ENCODE peak calls at places on chromosomes 11 and 22, in five cellular contexts. One of them, this sample, is unnamed.

GRCh38 chr11:63564056-63564784 is 1.0 kb upstream of the PLAAT2 start:
- DNase-seq in PC-3: no peak
- DNase-seq in cardiac muscle cell: no peak
- DNase-seq in astrocyte of the spinal cord: no peak
- DNase-seq in astrocyte of the cerebellum: no peak
- DNase-seq in this sample: no peak

GRCh38 chr11:67516806-67517205 is 6.4 kb downstream of the CABP2 start:
- DNase-seq in astrocyte of the spinal cord: no peak
- DNase-seq in astrocyte of the cerebellum: no peak
- DNase-seq in cardiac muscle cell: no peak
- DNase-seq in PC-3: no peak
- DNase-seq in this sample: no peak

GRCh38 chr11:20068691-20069090 is 91.6 kb downstream of the DBX1 start:
- DNase-seq in astrocyte of the cerebellum: no peak
- DNase-seq in cardiac muscle cell: no peak
- DNase-seq in PC-3: no peak
- DNase-seq in astrocyte of the spinal cord: no peak
- DNase-seq in this sample: no peak

GRCh38 chr11:98601181-98601773 is 419.5 kb upstream of the CNTN5 start:
- DNase-seq in astrocyte of the cerebellum: no peak
- DNase-seq in cardiac muscle cell: no peak
- DNase-seq in PC-3: no peak
- DNase-seq in astrocyte of the spinal cord: peak
- DNase-seq in this sample: peak

GRCh38 chr11:35663408-35663702 is 780 bp downstream of the TRIM44 start:
- DNase-seq in cardiac muscle cell: no peak
- DNase-seq in PC-3: no peak
- DNase-seq in astrocyte of the spinal cord: no peak
- DNase-seq in astrocyte of the cerebellum: no peak
- DNase-seq in this sample: no peak

GRCh38 chr11:64801591-64802369 is 1.2 kb downstream of the MAP4K2 start:
- DNase-seq in astrocyte of the cerebellum: no peak
- DNase-seq in PC-3: no peak
- DNase-seq in cardiac muscle cell: no peak
- DNase-seq in astrocyte of the spinal cord: no peak
- DNase-seq in this sample: no peak

GRCh38 chr11:44955019-44955738 is 4.5 kb upstream of the TP53I11 start:
- DNase-seq in astrocyte of the spinal cord: peak
- DNase-seq in PC-3: peak
- DNase-seq in cardiac muscle cell: no peak
- DNase-seq in astrocyte of the cerebellum: peak
- DNase-seq in this sample: no peak

GRCh38 chr11:83971063-83971462 is 684.9 kb upstream of the CCDC90B start:
- DNase-seq in astrocyte of the spinal cord: peak
- DNase-seq in cardiac muscle cell: no peak
- DNase-seq in astrocyte of the cerebellum: peak
- DNase-seq in PC-3: no peak
- DNase-seq in this sample: no peak

GRCh38 chr11:12838463-12839120 is 164.4 kb downstream of the TEAD1 start:
- DNase-seq in PC-3: no peak
- DNase-seq in astrocyte of the spinal cord: no peak
- DNase-seq in cardiac muscle cell: no peak
- DNase-seq in astrocyte of the cerebellum: no peak
- DNase-seq in this sample: no peak

GRCh38 chr11:124799384-124800225 is 601 bp downstream of the MSANTD2 start:
- DNase-seq in astrocyte of the cerebellum: no peak
- DNase-seq in cardiac muscle cell: peak
- DNase-seq in PC-3: peak
- DNase-seq in astrocyte of the spinal cord: peak
- DNase-seq in this sample: no peak

GRCh38 chr22:17888855-17889254 is 114.6 kb upstream of the BID start:
- DNase-seq in PC-3: no peak
- DNase-seq in astrocyte of the spinal cord: peak
- DNase-seq in cardiac muscle cell: peak
- DNase-seq in astrocyte of the cerebellum: no peak
- DNase-seq in this sample: no peak
- TF ChIP-seq CTCF in PC-3: no peak
- TF ChIP-seq CTCF in astrocyte of the spinal cord: peak
- TF ChIP-seq CTCF in cardiac muscle cell: peak
- TF ChIP-seq CTCF in astrocyte of the cerebellum: peak
- TF ChIP-seq CTCF in this sample: peak

GRCh38 chr11:48066881-48067800 is 86.8 kb downstream of the PTPRJ start:
- DNase-seq in PC-3: no peak
- DNase-seq in astrocyte of the cerebellum: peak
- DNase-seq in astrocyte of the spinal cord: peak
- DNase-seq in cardiac muscle cell: no peak
- DNase-seq in this sample: no peak
- H3K4me3 ChIP-seq in PC-3: no peak
- H3K4me3 ChIP-seq in astrocyte of the cerebellum: no peak
- H3K4me3 ChIP-seq in astrocyte of the spinal cord: no peak
- H3K4me3 ChIP-seq in cardiac muscle cell: no peak
- H3K4me3 ChIP-seq in this sample: no peak

DNA sequence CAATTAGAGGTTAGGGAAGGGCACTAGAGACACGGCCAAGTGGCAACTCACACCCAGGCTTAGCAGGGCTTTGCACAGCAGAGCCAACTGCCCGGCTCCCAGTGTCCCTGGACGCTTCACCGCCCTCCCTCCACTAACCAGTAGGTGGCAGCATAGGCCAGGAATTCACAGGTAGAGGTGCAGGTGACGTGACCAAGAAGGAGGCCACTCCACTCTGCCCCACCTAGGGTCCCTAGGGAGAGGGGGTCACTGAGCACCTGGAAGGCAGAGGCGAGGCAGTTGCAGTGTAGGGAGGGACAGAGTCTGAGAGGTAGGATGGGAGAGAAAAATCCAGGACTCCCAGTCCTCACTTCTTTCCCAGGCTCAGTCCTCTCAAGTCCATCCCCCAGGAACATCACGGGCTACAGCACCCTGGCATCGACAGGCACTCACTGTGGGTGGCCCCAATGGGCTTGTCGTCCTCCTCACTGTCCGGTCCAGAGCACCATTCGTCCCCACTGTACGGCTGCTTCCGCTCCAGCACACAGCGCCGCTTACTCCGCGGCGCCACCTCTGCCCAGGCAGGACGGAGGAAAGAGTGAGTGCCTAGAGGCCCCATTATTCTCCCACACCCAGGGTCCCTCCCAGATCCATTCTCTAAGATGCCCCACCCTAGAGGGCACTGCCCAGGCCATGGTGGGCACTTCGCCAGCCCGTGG is 18.5 kb downstream of the BCL9L start:
- DNase-seq in PC-3: peak
- DNase-seq in astrocyte of the cerebellum: no peak
- DNase-seq in cardiac muscle cell: peak
- DNase-seq in astrocyte of the spinal cord: peak
- DNase-seq in this sample: no peak
- TF ChIP-seq CTCF in PC-3: peak
- TF ChIP-seq CTCF in astrocyte of the cerebellum: peak
- TF ChIP-seq CTCF in cardiac muscle cell: peak
- TF ChIP-seq CTCF in astrocyte of the spinal cord: peak
- TF ChIP-seq CTCF in this sample: peak

DNA sequence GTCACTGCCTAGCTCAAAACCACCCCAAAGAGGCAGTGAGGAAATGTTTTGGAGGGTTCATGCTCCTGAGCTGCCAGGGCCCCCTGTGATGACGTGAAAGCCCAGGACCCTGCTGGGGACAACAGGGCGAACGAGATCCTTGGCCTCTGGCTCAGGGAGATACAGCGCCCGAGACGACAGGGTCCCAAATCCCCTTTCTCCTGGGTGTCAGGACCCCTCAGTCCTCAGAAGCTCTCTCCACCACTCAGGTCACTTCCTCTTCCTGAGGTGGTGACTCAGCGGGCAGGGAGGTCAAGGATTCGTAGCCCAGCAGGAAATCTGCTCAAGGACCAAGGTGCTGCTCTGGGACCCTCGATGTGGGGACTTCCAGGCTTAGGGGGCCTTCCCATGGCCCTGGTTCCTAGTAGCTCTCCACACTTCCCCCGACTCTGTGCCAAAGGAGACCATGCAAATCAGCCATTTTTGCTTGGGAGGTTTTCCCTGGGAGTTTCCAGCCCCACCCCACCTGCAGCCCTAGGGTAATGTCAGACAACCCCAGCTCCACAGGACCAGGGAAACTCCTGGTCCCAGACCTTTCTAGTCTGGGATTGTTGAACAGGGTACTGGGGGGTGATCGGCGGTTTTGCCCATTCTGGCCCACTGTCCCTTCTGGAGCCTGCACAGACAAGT is 12.8 kb downstream of the BCL9L start:
- DNase-seq in PC-3: peak
- DNase-seq in astrocyte of the spinal cord: no peak
- DNase-seq in astrocyte of the cerebellum: no peak
- DNase-seq in cardiac muscle cell: no peak
- DNase-seq in this sample: no peak
- H3K4me3 ChIP-seq in PC-3: peak
- H3K4me3 ChIP-seq in astrocyte of the spinal cord: no peak
- H3K4me3 ChIP-seq in astrocyte of the cerebellum: no peak
- H3K4me3 ChIP-seq in cardiac muscle cell: no peak
- H3K4me3 ChIP-seq in this sample: no peak

GRCh38 chr22:34055525-34056200 is 135.4 kb upstream of the LARGE1 start:
- DNase-seq in PC-3: no peak
- DNase-seq in astrocyte of the cerebellum: no peak
- DNase-seq in astrocyte of the spinal cord: no peak
- DNase-seq in cardiac muscle cell: peak
- DNase-seq in this sample: no peak
- TF ChIP-seq CTCF in PC-3: no peak
- TF ChIP-seq CTCF in astrocyte of the cerebellum: no peak
- TF ChIP-seq CTCF in astrocyte of the spinal cord: no peak
- TF ChIP-seq CTCF in cardiac muscle cell: no peak
- TF ChIP-seq CTCF in this sample: no peak

GRCh38 chr22:28884754-28885375 is 1.5 kb downstream of the ZNRF3 start:
- DNase-seq in astrocyte of the spinal cord: no peak
- DNase-seq in astrocyte of the cerebellum: no peak
- DNase-seq in cardiac muscle cell: no peak
- DNase-seq in PC-3: peak
- DNase-seq in this sample: no peak

GRCh38 chr22:28883657-28883916 is 215 bp downstream of the ZNRF3 start:
- DNase-seq in astrocyte of the spinal cord: no peak
- DNase-seq in astrocyte of the cerebellum: no peak
- DNase-seq in cardiac muscle cell: no peak
- DNase-seq in PC-3: no peak
- DNase-seq in this sample: no peak

GRCh38 chr22:28883917-28884753 is 763 bp downstream of the ZNRF3 start:
- DNase-seq in cardiac muscle cell: peak
- DNase-seq in astrocyte of the spinal cord: no peak
- DNase-seq in astrocyte of the cerebellum: no peak
- DNase-seq in PC-3: peak
- DNase-seq in this sample: no peak

GRCh38 chr22:28882878-28883656 is at the start of gene ZNRF3:
- DNase-seq in astrocyte of the cerebellum: peak
- DNase-seq in PC-3: peak
- DNase-seq in astrocyte of the spinal cord: peak
- DNase-seq in cardiac muscle cell: peak
- DNase-seq in this sample: peak

DNA sequence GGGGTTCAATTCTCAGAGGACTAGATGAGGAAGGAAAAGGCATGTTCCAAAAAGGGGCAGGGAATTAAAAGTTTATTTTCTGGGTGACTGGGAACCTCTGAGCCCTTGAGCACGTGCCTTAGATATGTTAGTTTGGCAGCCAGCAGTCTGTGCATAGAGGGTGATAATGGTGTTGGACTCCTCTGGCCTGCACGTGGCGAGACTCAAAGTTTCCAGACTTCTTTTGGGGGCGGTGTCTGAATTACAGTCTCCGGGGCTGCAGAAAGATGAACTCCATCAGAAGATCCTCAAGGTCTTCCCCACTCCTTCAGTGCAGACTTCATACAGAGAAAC is 861 bp upstream of the ZNRF3 start:
- DNase-seq in cardiac muscle cell: no peak
- DNase-seq in astrocyte of the spinal cord: peak
- DNase-seq in astrocyte of the cerebellum: no peak
- DNase-seq in PC-3: no peak
- DNase-seq in this sample: no peak
- H3K4me3 ChIP-seq in cardiac muscle cell: peak
- H3K4me3 ChIP-seq in astrocyte of the spinal cord: peak
- H3K4me3 ChIP-seq in astrocyte of the cerebellum: peak
- H3K4me3 ChIP-seq in PC-3: peak
- H3K4me3 ChIP-seq in this sample: peak

GRCh38 chr11:90908074-90908473 is 685.2 kb upstream of the CHORDC1 start:
- DNase-seq in cardiac muscle cell: no peak
- DNase-seq in astrocyte of the spinal cord: peak
- DNase-seq in astrocyte of the cerebellum: no peak
- DNase-seq in PC-3: peak
- DNase-seq in this sample: no peak
- TF ChIP-seq CTCF in cardiac muscle cell: no peak
- TF ChIP-seq CTCF in astrocyte of the spinal cord: peak
- TF ChIP-seq CTCF in astrocyte of the cerebellum: no peak
- TF ChIP-seq CTCF in PC-3: peak
- TF ChIP-seq CTCF in this sample: peak

This sample was measured in retinal pigment epithelial cell.